ENCODE peak calls at places on chromosomes 4 and X, in ten cellular contexts. Z, D, N, M, W, P, J, V, E and U are unnamed samples.

GRCh38 chrX:57368158-57368557 is 81.7 kb downstream of the FAAH2 start:
- DNase-seq in Z (no peak), D (no peak), N (no peak), M (no peak), W (no peak), P (no peak), J (no peak), V (no peak), E (no peak), U (no peak)

GRCh38 chrX:68754406-68754805 is 74.4 kb upstream of the EFNB1 start:
- DNase-seq in Z (no peak), D (no peak), N (no peak), M (no peak), W (no peak), P (no peak), J (no peak), V (no peak), E (no peak), U (no peak)

GRCh38 chr4:38860788-38861424 is 4.3 kb upstream of the TLR6 start:
- DNase-seq in Z (peak; percentile 47), D (no peak), N (no peak), M (peak; percentile 15), W (peak; percentile 90), P (peak; percentile 33), J (peak; percentile 89), V (no peak), E (peak; percentile 51), U (peak; percentile 20)

GRCh38 chrX:134548844-134549205 is 88.9 kb downstream of the HPRT1 start:
- DNase-seq in Z (peak; percentile 39), D (no peak), N (no peak), M (no peak), W (no peak), P (no peak), J (no peak), V (no peak), E (no peak), U (no peak)

GRCh38 chrX:20680998-20681397 is 414.3 kb upstream of the RPS6KA3 start:
- DNase-seq in Z (no peak), D (no peak), N (no peak), M (peak; percentile 51), W (no peak), P (no peak), J (no peak), V (no peak), E (peak; percentile 83), U (peak; percentile 2)

GRCh38 chrX:8913665-8914409 is 112.7 kb upstream of the FAM9A start:
- DNase-seq in Z (no peak), D (no peak), N (peak; percentile 17), M (peak; percentile 83), W (no peak), P (peak; percentile 85), J (no peak), V (peak; percentile 58), E (peak; percentile 79), U (peak; percentile 66)

GRCh38 chrX:111124418-111124817 is 28.4 kb downstream of the PAK3 start:
- DNase-seq in Z (no peak), D (no peak), N (no peak), M (no peak), W (no peak), P (no peak), J (no peak), V (no peak), E (no peak), U (no peak)

GRCh38 chr4:29829067-29829466 is 891.1 kb upstream of the PCDH7 start:
- DNase-seq in Z (no peak), D (no peak), N (no peak), M (no peak), W (no peak), P (no peak), J (no peak), V (no peak), E (no peak), U (no peak)

GRCh38 chr4:8607603-8608481 is 15.3 kb downstream of the CPZ start:
- DNase-seq in Z (peak; percentile 97), D (no peak), N (no peak), M (no peak), W (peak; percentile 34), P (no peak), J (peak; percentile 84), V (no peak), E (no peak), U (no peak)

GRCh38 chr4:8609406-8609805 is 16.8 kb downstream of the CPZ start:
- DNase-seq in Z (peak; percentile 54), D (no peak), N (no peak), M (no peak), W (no peak), P (no peak), J (no peak), V (no peak), E (no peak), U (no peak)

GRCh38 chr4:8609824-8610350 is 17.3 kb downstream of the CPZ start:
- DNase-seq in Z (no peak), D (no peak), N (no peak), M (no peak), W (no peak), P (no peak), J (no peak), V (no peak), E (no peak), U (no peak)

GRCh38 chr4:8606966-8607365 is 14.4 kb downstream of the CPZ start:
- DNase-seq in Z (no peak), D (no peak), N (no peak), M (no peak), W (no peak), P (no peak), J (no peak), V (no peak), E (no peak), U (no peak)

DNA sequence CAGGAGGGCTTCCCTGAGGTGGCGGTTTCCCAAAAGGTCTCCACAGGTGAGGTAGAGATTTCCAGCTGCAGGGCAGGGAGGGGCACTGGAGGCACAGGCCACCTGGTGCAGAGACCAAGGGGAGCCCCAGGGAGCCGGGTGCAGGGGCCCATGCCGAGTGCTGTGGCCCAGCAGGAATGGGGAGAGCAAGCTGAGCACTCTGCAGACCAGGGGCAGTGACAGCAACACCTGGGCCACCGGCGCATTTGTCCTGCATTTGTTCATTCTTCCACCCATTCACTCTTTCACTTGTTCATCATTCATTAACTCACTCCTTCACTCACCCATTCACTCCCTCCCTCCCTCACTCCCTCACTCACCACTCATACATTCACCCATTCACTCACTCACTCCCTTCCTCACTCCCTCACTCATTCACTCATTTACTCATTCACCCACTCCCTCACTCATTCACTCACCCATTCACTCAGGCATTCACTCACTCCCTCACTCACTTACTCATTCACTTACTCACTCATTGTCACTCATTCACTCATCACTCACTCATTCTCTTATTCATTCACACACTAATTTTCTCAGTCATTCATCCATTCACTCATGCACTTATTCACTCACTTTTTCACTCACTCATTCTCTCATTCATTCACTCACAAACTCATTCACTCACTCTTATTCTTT is 16.3 kb downstream of the CPZ start:
- DNase-seq in Z (no peak), D (no peak), N (no peak), M (no peak), W (no peak), P (no peak), J (no peak), V (no peak), E (no peak), U (no peak)
- H3K4me3 ChIP-seq in Z (no peak overlapping the region), D (no peak overlapping the region), N (no peak overlapping the region), M (no peak overlapping the region), W (no peak overlapping the region), P (no peak overlapping the region), J (no peak overlapping the region), V (no peak overlapping the region), E (no peak overlapping the region), U (no peak overlapping the region)

DNA sequence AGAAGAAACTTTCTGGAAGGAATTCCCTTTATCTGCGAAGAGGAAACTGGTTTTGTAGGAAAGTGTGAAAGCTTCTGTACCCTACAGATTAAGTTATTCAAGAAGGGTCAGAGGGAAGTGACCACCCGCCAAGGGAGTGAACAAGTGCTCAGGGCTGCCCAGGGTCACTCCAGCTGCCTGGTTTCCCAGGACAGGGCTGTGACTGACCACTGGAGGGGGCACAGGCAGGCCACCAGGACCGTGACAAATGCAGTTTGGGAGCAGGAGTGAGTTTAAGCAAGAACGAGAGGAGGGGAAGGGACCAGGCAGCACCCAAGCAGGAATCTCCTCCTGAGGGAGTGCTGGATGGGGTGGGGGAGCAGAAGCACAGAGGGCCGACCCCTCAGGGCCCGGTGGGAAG is 34.2 kb downstream of the ZFYVE28 start:
- DNase-seq in Z (no peak), D (no peak), N (no peak), M (no peak), W (no peak), P (no peak), J (peak; percentile 49), V (no peak), E (no peak), U (no peak)
- TF ChIP-seq CTCF in Z (no peak), D (no peak), N (no peak), M (no peak), W (no peak), P (no peak), J (peak; percentile 38), V (no peak), E (no peak), U (no peak)

GRCh38 chr4:54227261-54228063 is 1.6 kb upstream of the PDGFRA start:
- DNase-seq in Z (peak; percentile 77), D (no peak), N (peak; percentile 38), M (peak; percentile 78), W (no peak), P (peak; percentile 86), J (peak; percentile 72), V (peak; percentile 69), E (peak; percentile 82), U (peak; percentile 83)
- H3K4me3 ChIP-seq in Z (peak overlapping the region; percentile 85), D (peak overlapping the region; percentile 32), N (peak overlapping the region; percentile 19), M (peak overlapping the region; percentile 98), W (no peak overlapping the region), P (peak overlapping the region; percentile 94), J (peak overlapping the region; percentile 57), V (peak overlapping the region; percentile 69), E (peak overlapping the region; percentile 95), U (peak overlapping the region; percentile 96)

GRCh38 chrX:46840946-46841740 is 4.3 kb downstream of the RP2 start:
- DNase-seq in Z (no peak), D (no peak), N (no peak), M (peak; percentile 58), W (peak; percentile 41), P (peak; percentile 39), J (no peak), V (no peak), E (peak; percentile 10), U (peak; percentile 48)

GRCh38 chrX:46838974-46839480 is 2.2 kb downstream of the RP2 start:
- DNase-seq in Z (no peak), D (no peak), N (no peak), M (peak; percentile 51), W (no peak), P (no peak), J (no peak), V (no peak), E (no peak), U (peak; percentile 58)

GRCh38 chrX:46837543-46838481 is 969 bp downstream of the RP2 start:
- DNase-seq in Z (peak; percentile 5), D (no peak), N (no peak), M (no peak), W (peak; percentile 26), P (peak; percentile 41), J (no peak), V (peak; percentile 25), E (peak; percentile 41), U (peak; percentile 44)

GRCh38 chrX:46838482-46838857 is 1.6 kb downstream of the RP2 start:
- DNase-seq in Z (no peak), D (no peak), N (no peak), M (no peak), W (no peak), P (peak; percentile 44), J (no peak), V (no peak), E (peak; percentile 15), U (peak; percentile 9)

DNA sequence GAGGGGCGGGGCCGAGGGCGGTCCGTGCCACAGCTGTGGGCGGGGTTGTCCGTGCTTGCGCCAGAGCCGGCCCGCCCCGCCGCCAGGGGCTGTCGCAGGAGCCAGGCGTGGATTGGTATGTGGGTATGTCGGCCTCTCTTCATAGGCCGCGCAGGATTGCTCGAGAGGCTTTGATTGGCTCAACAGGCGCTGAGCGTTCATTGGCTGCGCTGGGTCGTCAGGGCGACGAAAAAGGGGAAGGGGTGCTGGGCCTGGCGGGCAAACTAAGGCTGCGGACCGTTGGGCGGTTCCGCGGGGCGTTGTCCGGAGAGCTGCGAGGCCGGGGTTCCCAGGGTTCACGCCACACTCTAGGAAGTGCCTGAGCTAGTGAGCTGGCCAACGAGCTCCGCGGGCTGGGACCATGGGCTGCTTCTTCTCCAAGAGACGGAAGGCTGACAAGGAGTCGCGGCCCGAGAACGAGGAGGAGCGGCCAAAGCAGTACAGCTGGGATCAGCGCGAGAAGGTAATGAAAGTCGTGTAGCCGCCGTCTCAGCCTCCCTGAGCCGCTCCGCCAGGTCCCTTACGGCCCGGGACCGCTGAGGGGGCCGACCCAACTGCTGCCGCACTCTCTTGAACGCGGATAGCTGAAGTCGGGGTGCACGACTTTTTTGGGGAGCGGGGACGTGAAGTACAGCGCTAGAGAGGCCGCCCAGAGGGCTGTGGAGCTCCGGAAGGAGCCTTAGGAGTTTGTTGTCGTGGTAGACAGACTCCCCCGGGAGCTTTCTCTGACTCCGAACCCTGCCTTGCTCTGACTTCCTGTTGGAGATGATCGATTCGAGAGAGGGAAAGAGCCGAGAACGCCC is at the start of gene RP2:
- DNase-seq in Z (peak; percentile 89), D (peak; percentile 86), N (peak; percentile 81), M (peak; percentile 93), W (peak; percentile 95), P (peak; percentile 95), J (peak; percentile 95), V (peak; percentile 91), E (peak; percentile 91), U (peak; percentile 92)
- TF ChIP-seq CTCF in Z (no peak), D (no peak), N (peak; percentile 24), M (no peak), W (no peak), P (no peak), J (no peak), V (no peak), E (no peak), U (no peak)